ENCODE peak calls at places on chromosomes 12 and 14, in five cellular contexts. U is endothelial cell of umbilical vein, W is H1, Z is A549, T is K562. M is an unnamed sample.

GRCh38 chr12:95848575-95849388 is 10.0 kb upstream of the SNRPF start:
- DNase-seq in U (peak; percentile 80), W (no peak), Z (peak; percentile 78), T (no peak), M (no peak)

GRCh38 chr12:47750229-47750798 is 8.4 kb downstream of the RAPGEF3 start:
- DNase-seq in T (no peak), W (no peak), U (no peak), Z (no peak), M (no peak)

GRCh38 chr14:105299654-105300541 is 903 bp downstream of the BRF1 start:
- DNase-seq in U (peak; percentile 14), W (no peak), Z (no peak), T (no peak), M (no peak)

GRCh38 chr12:1935700-1936378 is 17.4 kb upstream of the CACNA2D4 start:
- DNase-seq in T (no peak), W (peak; percentile 41), U (no peak), Z (no peak), M (no peak)

GRCh38 chr14:22847661-22848341 is 11.4 kb downstream of the MMP14 start:
- DNase-seq in W (peak; percentile 53), T (no peak), Z (no peak), U (no peak), M (no peak)

GRCh38 chr12:5921027-5921909 is 23.8 kb downstream of the ANO2 start:
- DNase-seq in U (no peak), T (no peak), W (no peak), Z (no peak), M (no peak)

GRCh38 chr12:121611306-121611705 is 15.0 kb upstream of the ORAI1 start:
- DNase-seq in W (peak; percentile 87), Z (no peak), U (no peak), T (peak; percentile 84), M (peak; percentile 82)

GRCh38 chr12:23014749-23015148 is 389.8 kb downstream of the ETNK1 start:
- DNase-seq in T (no peak), Z (no peak), U (no peak), W (no peak), M (no peak)

GRCh38 chr12:122870163-122870842 is 25.6 kb downstream of the VPS37B start:
- DNase-seq in U (no peak), T (no peak), W (no peak), Z (no peak), M (no peak)

GRCh38 chr12:104720346-104721064 is 237.6 kb downstream of the SLC41A2 start:
- DNase-seq in W (no peak), T (no peak), U (peak; percentile 44), Z (no peak), M (no peak)

GRCh38 chr12:128789356-128789929 is 34.3 kb downstream of the SLC15A4 start:
- DNase-seq in U (no peak), W (no peak), T (no peak), Z (no peak), M (no peak)

GRCh38 chr12:15404485-15404884 is 82.2 kb downstream of the PTPRO start:
- DNase-seq in Z (no peak), W (no peak), U (peak; percentile 20), T (no peak), M (no peak)

GRCh38 chr12:1481919-1482318 is 112.5 kb downstream of the FBXL14 start:
- DNase-seq in Z (no peak), U (no peak), W (no peak), T (no peak), M (no peak)

GRCh38 chr12:104677441-104678089 is 220.8 kb downstream of the CHST11 start:
- DNase-seq in T (no peak), U (no peak), Z (no peak), W (no peak), M (no peak)

GRCh38 chr12:17017402-17017801 is 411.4 kb upstream of the LMO3 start:
- DNase-seq in Z (peak; percentile 25), W (no peak), T (no peak), U (no peak), M (no peak)

GRCh38 chr12:125890983-125891382 is 825.7 kb downstream of the AACS start:
- DNase-seq in T (no peak), W (no peak), Z (no peak), U (no peak), M (no peak)

GRCh38 chr12:49357099-49357678 is 10.1 kb upstream of the SPATS2 start:
- DNase-seq in W (no peak), Z (peak; percentile 69), U (peak; percentile 57), T (no peak), M (no peak)

GRCh38 chr14:89131004-89131750 is 285.9 kb downstream of the FOXN3 start:
- DNase-seq in Z (no peak), T (no peak), W (no peak), U (no peak), M (no peak)

GRCh38 chr14:62654641-62655040 is 390.6 kb downstream of the KCNH5 start:
- DNase-seq in Z (peak; percentile 4), U (no peak), T (no peak), W (no peak), M (no peak)

GRCh38 chr14:21066882-21067502 is 3.1 kb upstream of the ARHGEF40 start:
- DNase-seq in U (no peak), Z (peak; percentile 41), T (no peak), W (no peak), M (no peak)

GRCh38 chr12:60148831-60149230 is 553.0 kb downstream of the SLC16A7 start:
- DNase-seq in T (no peak), U (peak; percentile 82), W (no peak), Z (peak; percentile 6), M (no peak)

GRCh38 chr12:58443273-58443980 is 476.9 kb downstream of the LRIG3 start:
- DNase-seq in T (no peak), U (peak; percentile 64), W (peak; percentile 52), Z (peak; percentile 47), M (peak; percentile 29)

GRCh38 chr12:6868211-6869048 is 1.1 kb downstream of the TPI1 start:
- DNase-seq in U (no peak), W (peak; percentile 52), Z (no peak), T (no peak), M (no peak)

GRCh38 chr14:23481362-23481970 is 12.0 kb downstream of the NGDN start:
- DNase-seq in U (peak; percentile 6), W (peak; percentile 57), T (peak; percentile 41), Z (no peak), M (no peak)

GRCh38 chr12:47038270-47038748 is 41.1 kb upstream of the PCED1B start:
- DNase-seq in Z (peak; percentile 95), T (no peak), W (no peak), U (no peak), M (no peak)

GRCh38 chr14:74933925-74934435 is 10.9 kb upstream of the RPS6KL1 start:
- DNase-seq in Z (no peak), T (no peak), U (peak; percentile 24), W (no peak), M (no peak)

GRCh38 chr14:49621114-49621881 is 699 bp downstream of the MGAT2 start:
- DNase-seq in U (peak; percentile 6), W (no peak), Z (peak; percentile 80), T (no peak), M (peak; percentile 65)

GRCh38 chr14:43479751-43480150 is 1027.3 kb downstream of the FSCB start:
- DNase-seq in Z (no peak), U (no peak), T (no peak), W (no peak), M (no peak)

GRCh38 chr14:30893819-30894218 is 19.5 kb downstream of the COCH start:
- DNase-seq in W (no peak), Z (no peak), U (no peak), T (no peak), M (no peak)
- TF ChIP-seq JUN in W (no peak), Z (no peak), U (no peak), T (no peak), M (no peak)

DNA sequence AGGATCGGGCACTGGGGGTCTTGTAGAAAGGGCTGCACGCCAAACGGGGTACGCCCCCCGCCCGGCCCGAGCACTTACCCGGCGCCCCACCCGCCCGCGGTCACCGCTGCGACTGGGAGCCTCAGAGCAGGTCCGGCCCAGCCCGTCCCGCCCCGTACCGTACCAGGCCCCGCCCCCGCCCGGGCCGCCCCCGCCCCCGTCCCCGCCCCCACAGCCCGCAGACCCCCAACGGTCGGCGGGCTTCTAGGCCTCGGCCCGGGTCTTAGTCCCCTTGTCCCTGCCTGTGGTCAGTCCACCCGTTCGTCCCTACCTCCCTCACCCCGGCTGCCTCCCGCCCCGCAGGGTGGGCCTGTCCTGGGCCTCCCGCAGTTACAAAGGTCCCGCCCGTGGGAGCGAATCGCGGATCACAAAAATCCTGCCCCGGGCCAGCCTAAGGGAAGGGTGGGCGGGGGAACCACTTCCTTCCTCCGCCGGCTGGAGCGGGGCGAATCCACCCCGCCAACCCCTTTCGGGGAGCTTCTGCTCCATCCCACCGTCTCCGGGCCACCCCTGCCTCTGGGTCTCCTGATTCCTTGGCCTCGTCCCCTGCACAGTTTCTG is at the start of gene HVCN1:
- DNase-seq in U (no peak), Z (no peak), W (peak; percentile 85), T (peak; percentile 86), M (peak; percentile 68)
- TF ChIP-seq JUN in U (no peak), Z (no peak), W (no peak), T (no peak), M (no peak)

DNA sequence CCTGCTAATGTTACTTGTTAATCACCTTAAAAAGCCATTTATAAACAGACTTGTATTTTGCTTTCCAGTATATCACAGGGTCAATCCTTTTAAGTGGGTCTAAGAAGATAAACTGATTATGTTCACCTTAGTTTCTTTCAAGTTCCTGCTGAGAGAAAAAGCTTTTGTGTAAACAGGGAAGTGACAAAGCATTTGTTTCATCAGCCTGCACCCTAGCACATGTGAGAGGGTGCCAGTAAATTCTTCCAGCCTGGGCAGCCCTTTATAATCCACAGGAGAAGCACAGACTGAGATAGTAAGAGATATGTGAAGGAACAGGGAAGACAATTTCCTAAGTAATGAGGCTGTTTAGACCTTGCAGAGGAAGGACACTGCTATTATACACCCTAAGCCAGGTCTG is 150.6 kb downstream of the KTN1 start:
- DNase-seq in Z (peak; percentile 20), W (no peak), U (no peak), T (no peak), M (no peak)
- TF ChIP-seq JUN in Z (no peak), W (no peak), U (no peak), T (no peak), M (no peak)

GRCh38 chr14:55782166-55782565 is 202.2 kb downstream of the KTN1 start:
- DNase-seq in T (no peak), U (no peak), Z (no peak), W (no peak), M (no peak)

GRCh38 chr14:55777867-55778266 is 197.9 kb downstream of the KTN1 start:
- DNase-seq in W (no peak), Z (no peak), U (no peak), T (no peak), M (no peak)

GRCh38 chr14:55781046-55781445 is 201.0 kb downstream of the KTN1 start:
- DNase-seq in W (no peak), T (no peak), U (peak; percentile 60), Z (no peak), M (no peak)

DNA sequence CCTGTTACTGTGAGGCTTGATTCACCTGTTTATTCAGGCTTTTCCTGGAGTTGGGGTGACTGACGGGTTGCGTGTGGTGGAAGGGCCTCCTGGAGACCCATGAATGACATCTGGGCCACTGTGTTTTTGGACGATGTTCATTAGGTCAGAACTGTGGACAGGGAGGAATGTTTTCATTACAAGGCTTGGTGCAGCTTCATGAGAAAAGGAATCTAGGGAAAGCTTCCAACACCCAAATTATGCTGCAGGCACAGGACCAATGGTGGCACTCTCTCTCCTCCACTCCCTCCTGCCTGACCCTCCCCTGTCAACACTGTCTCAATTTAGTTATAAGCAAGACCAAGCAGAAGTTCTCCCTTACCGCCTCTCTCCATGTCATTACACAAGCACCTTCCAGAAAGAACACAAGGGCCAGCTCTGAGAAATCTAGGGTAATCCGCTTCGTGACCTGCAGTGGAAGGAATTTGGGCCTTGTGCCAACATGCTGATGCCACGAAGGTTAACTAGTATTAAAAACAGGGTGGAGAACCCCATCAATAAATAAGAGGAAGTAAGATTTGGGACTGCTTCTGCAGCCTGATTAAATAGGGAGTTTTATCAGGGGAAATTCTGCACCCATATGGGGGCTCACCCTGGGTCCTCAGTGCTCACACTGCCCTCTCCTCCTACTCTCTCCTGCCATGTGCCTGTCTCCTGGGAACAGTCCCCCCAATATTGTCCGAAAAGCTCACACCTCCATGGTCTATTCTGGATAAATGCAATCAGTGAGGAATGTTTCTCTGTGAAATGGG is 200.3 kb downstream of the KTN1 start:
- DNase-seq in Z (peak; percentile 35), U (peak; percentile 95), W (no peak), T (no peak), M (no peak)
- TF ChIP-seq JUN in Z (no peak), U (peak; percentile 7), W (no peak), T (no peak), M (no peak)

M was measured in WTC11.